ENCODE peak calls at places on chromosomes 13 and 19, in seven cellular contexts. H, J, S, T, B, Q and G are unnamed samples.

GRCh38 chr19:19659646-19660245 is 3.7 kb downstream of the ATP13A1 start:
- DNase-seq in S (no peak), B (no peak), T (no peak), J (no peak), Q (no peak), H (no peak), G (peak)

GRCh38 chr13:51663980-51664957 is 80.0 kb downstream of the WDFY2 start:
- DNase-seq in S (no peak), J (no peak), H (no peak), T (no peak), Q (no peak), B (no peak), G (no peak)

GRCh38 chr19:31249217-31249616 is 100.0 kb downstream of the TSHZ3 start:
- DNase-seq in T (no peak), H (no peak), B (no peak), J (no peak), S (no peak), Q (no peak), G (no peak)

GRCh38 chr19:28039677-28040381 is 1173.1 kb downstream of the UQCRFS1 start:
- DNase-seq in B (no peak), H (no peak), T (no peak), J (no peak), Q (no peak), S (no peak), G (no peak)

GRCh38 chr13:47853236-47853635 is 147.8 kb downstream of the SUCLA2 start:
- DNase-seq in T (no peak), J (no peak), B (no peak), Q (no peak), H (no peak), S (no peak), G (no peak)

GRCh38 chr19:17817668-17818363 is 3.5 kb downstream of the INSL3 start:
- DNase-seq in J (no peak), Q (no peak), H (no peak), S (no peak), B (no peak), T (no peak), G (no peak)

GRCh38 chr13:23657056-23657455 is 86.8 kb downstream of the TNFRSF19 start:
- DNase-seq in Q (no peak), H (no peak), B (no peak), S (no peak), T (no peak), J (no peak), G (no peak)

GRCh38 chr19:7504684-7505083 is 11.2 kb upstream of the ZNF358 start:
- DNase-seq in Q (no peak), S (no peak), B (no peak), J (no peak), H (no peak), T (no peak), G (no peak)

GRCh38 chr19:34808566-34808965 is 35.6 kb upstream of the ZNF599 start:
- DNase-seq in B (no peak), Q (no peak), J (no peak), T (no peak), H (no peak), S (no peak), G (no peak)

GRCh38 chr13:98484289-98485219 is 92.4 kb downstream of the STK24 start:
- DNase-seq in B (peak), T (peak), S (peak), H (peak), Q (peak), J (peak), G (peak)

GRCh38 chr19:18204394-18205179 is 745 bp upstream of the RAB3A start:
- DNase-seq in S (peak), H (no peak), J (peak), B (peak), Q (no peak), T (peak), G (no peak)

GRCh38 chr19:13396256-13397080 is 109.8 kb downstream of the CACNA1A start:
- DNase-seq in S (no peak), Q (no peak), T (peak), H (peak), B (peak), J (peak), G (no peak)

GRCh38 chr13:39394811-39395685 is 207.9 kb downstream of the LHFPL6 start:
- DNase-seq in H (no peak), B (no peak), Q (no peak), J (no peak), S (no peak), T (no peak), G (no peak)

GRCh38 chr13:113034451-113035208 is 65.6 kb downstream of the MCF2L start:
- DNase-seq in H (peak), Q (no peak), S (no peak), B (no peak), J (peak), T (peak), G (peak)

GRCh38 chr13:28636677-28637317 is 22.1 kb upstream of the POMP start:
- DNase-seq in J (peak), S (peak), B (no peak), Q (peak), T (peak), H (peak), G (no peak)

GRCh38 chr13:48586591-48587103 is 53.8 kb upstream of the RCBTB2 start:
- DNase-seq in S (no peak), J (no peak), B (peak), H (no peak), T (no peak), Q (no peak), G (no peak)

GRCh38 chr19:53102186-53102585 is 1.0 kb downstream of the ZNF160 start:
- DNase-seq in Q (no peak), B (no peak), H (no peak), J (no peak), S (no peak), T (no peak), G (no peak)

GRCh38 chr19:32387701-32388392 is 17.7 kb upstream of the DPY19L3 start:
- DNase-seq in T (no peak), S (no peak), Q (no peak), H (peak), B (no peak), J (no peak), G (no peak)

GRCh38 chr19:18417250-18418033 is 1.8 kb upstream of the SSBP4 start:
- DNase-seq in T (peak), B (peak), J (no peak), Q (no peak), S (peak), H (no peak), G (no peak)

GRCh38 chr13:114149774-114150740 is 17.6 kb upstream of the RASA3 start:
- DNase-seq in H (no peak), B (no peak), S (peak), Q (no peak), T (no peak), J (no peak), G (peak)